ENCODE peak calls at places on chromosomes 11 and 22, in four cellular contexts. M is iris pigment epithelial cell, X is NCI-H446, I is EL. C is an unnamed sample.

GRCh38 chr11:118306556-118306955 is 2.0 kb downstream of the CD3E start:
- DNase-seq in M (peak; percentile 11), X (no peak), I (no peak), C (no peak)

GRCh38 chr11:118321386-118322082 is 17.0 kb downstream of the CD3E start:
- DNase-seq in M (no peak), X (no peak), I (no peak), C (no peak)

GRCh38 chr11:110606415-110606814 is 105.8 kb downstream of the ARHGAP20 start:
- DNase-seq in M (no peak), I (no peak), X (no peak), C (no peak)

GRCh38 chr11:28674432-28675076 is 566.4 kb downstream of the METTL15 start:
- DNase-seq in I (peak; percentile 81), M (peak; percentile 83), X (peak; percentile 18), C (peak; percentile 29)

GRCh38 chr22:38213319-38214247 is 11.8 kb downstream of the MAFF start:
- DNase-seq in M (no peak), X (no peak), I (no peak), C (no peak)

GRCh38 chr11:36229091-36229490 is 60.1 kb downstream of the COMMD9 start:
- DNase-seq in M (no peak), X (no peak), I (no peak), C (no peak)

GRCh38 chr22:47736166-47737034 is 974.0 kb downstream of the TBC1D22A start:
- DNase-seq in M (no peak), X (no peak), I (no peak), C (no peak)

GRCh38 chr22:32354360-32355351 is 3.0 kb upstream of the RFPL3 start:
- DNase-seq in I (peak; percentile 68), X (no peak), M (peak; percentile 20), C (no peak)

GRCh38 chr11:6733326-6734030 is 38.3 kb downstream of the OR2AG2 start:
- DNase-seq in X (no peak), I (no peak), M (no peak), C (no peak)